ENCODE peak calls at places on chromosomes 2 and 18, in five cellular contexts. U, Q, A, G and H are unnamed samples.

GRCh38 chr2:241074901-241075540 is 27.1 kb downstream of the MTERF4 start:
- DNase-seq in Q (no peak), A (no peak), G (no peak), U (no peak), H (no peak)

GRCh38 chr2:45759310-45759851 is 107.9 kb downstream of the PRKCE start:
- DNase-seq in A (peak), U (no peak), Q (no peak), G (no peak), H (no peak)

GRCh38 chr2:69216535-69217332 is 170.3 kb downstream of the GFPT1 start:
- DNase-seq in A (peak), Q (no peak), G (no peak), U (no peak), H (no peak)

GRCh38 chr2:96267159-96267971 is 1.3 kb downstream of the CIAO1 start:
- DNase-seq in U (peak), Q (peak), A (peak), G (peak), H (peak)

GRCh38 chr2:222919841-222920609 is 59.2 kb downstream of the ACSL3 start:
- DNase-seq in A (peak), G (peak), Q (no peak), U (no peak), H (no peak)

GRCh38 chr2:17101596-17101995 is 416.6 kb downstream of the RAD51AP2 start:
- DNase-seq in A (no peak), Q (no peak), U (no peak), G (no peak), H (no peak)

GRCh38 chr2:160315337-160315736 is 115.3 kb upstream of the ITGB6 start:
- DNase-seq in G (no peak), Q (no peak), A (no peak), U (no peak), H (no peak)

GRCh38 chr2:219056896-219057708 is 3.6 kb downstream of the IHH start:
- DNase-seq in A (no peak), G (no peak), Q (no peak), U (no peak), H (no peak)

GRCh38 chr2:206260427-206261012 is 13.9 kb upstream of the ZDBF2 start:
- DNase-seq in G (peak), U (peak), A (peak), Q (no peak), H (no peak)

GRCh38 chr2:173963323-173963816 is 1.8 kb downstream of the SP3 start:
- DNase-seq in G (peak), U (peak), A (peak), Q (peak), H (peak)

GRCh38 chr2:21254170-21254965 is 130.6 kb downstream of the TDRD15 start:
- DNase-seq in G (no peak), A (no peak), U (no peak), Q (no peak), H (no peak)

GRCh38 chr2:199704358-199705238 is 146.4 kb downstream of the FTCDNL1 start:
- DNase-seq in G (peak), A (peak), U (peak), Q (peak), H (no peak)

GRCh38 chr2:95348609-95349567 is 51.7 kb downstream of the KCNIP3 start:
- DNase-seq in G (no peak), U (no peak), A (peak), Q (no peak), H (no peak)

GRCh38 chr2:11397513-11397912 is 53.1 kb upstream of the ROCK2 start:
- DNase-seq in G (no peak), U (no peak), Q (no peak), A (no peak), H (no peak)

GRCh38 chr18:10006261-10006903 is 92.6 kb downstream of the VAPA start:
- DNase-seq in G (peak), A (peak), Q (no peak), U (peak), H (no peak)

GRCh38 chr2:213279961-213280360 is 4.3 kb upstream of the SPAG16 start:
- DNase-seq in G (no peak), Q (no peak), U (no peak), A (no peak), H (no peak)

GRCh38 chr2:136874258-136874657 is 108.9 kb downstream of the THSD7B start:
- DNase-seq in U (peak), G (peak), A (no peak), Q (peak), H (no peak)

GRCh38 chr2:146659976-146660375 is 1184.9 kb upstream of the ACVR2A start:
- DNase-seq in U (no peak), Q (no peak), G (no peak), A (no peak), H (no peak)

GRCh38 chr18:35524236-35524635 is 26.5 kb upstream of the INO80C start:
- DNase-seq in A (no peak), Q (no peak), U (no peak), G (no peak), H (no peak)

GRCh38 chr18:35528749-35529274 is 31.1 kb upstream of the INO80C start:
- DNase-seq in Q (no peak), A (no peak), G (no peak), U (no peak), H (no peak)

GRCh38 chr18:35526476-35527120 is 28.8 kb upstream of the INO80C start:
- DNase-seq in G (peak), A (peak), U (peak), Q (no peak), H (no peak)

GRCh38 chr18:35522130-35522959 is 24.6 kb upstream of the INO80C start:
- DNase-seq in A (no peak), U (no peak), G (no peak), Q (no peak), H (no peak)

DNA sequence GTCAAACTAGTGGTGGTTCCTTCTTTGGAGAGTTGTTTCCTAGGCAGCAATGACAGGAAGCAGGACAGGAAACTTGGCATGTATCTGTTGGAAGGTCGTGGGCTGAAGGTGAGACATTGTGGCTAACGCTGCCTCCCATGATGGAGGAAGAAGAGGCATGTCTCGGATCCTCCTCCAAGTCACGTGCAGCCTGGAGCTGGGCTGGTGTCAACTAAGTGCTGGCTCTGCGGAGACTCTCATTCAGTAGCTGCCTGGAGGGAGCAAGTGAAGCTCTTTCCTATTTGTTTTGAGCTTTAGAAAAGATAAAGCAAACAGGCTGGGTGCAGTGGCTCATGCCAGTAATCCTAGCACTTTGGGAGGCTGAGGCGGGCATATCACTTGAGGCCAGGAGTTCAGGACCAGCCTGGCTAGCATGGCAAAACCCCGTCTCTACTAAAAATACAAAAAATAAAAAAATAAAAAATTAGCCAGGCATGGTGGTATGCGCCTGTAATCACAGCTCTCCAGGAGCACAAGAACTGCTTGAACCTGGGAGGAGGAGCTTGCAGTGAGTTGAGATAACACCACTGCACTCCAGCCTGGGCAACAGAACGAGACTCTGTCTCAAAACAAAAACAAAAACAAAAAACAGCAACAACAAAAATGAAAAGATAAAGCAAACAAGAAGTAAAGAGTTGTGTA is 28.2 kb upstream of the INO80C start:
- DNase-seq in Q (no peak), U (no peak), G (peak), A (no peak), H (peak)
- H3K4me3 ChIP-seq in Q (no peak), U (no peak), G (no peak), A (no peak), H (no peak)

DNA sequence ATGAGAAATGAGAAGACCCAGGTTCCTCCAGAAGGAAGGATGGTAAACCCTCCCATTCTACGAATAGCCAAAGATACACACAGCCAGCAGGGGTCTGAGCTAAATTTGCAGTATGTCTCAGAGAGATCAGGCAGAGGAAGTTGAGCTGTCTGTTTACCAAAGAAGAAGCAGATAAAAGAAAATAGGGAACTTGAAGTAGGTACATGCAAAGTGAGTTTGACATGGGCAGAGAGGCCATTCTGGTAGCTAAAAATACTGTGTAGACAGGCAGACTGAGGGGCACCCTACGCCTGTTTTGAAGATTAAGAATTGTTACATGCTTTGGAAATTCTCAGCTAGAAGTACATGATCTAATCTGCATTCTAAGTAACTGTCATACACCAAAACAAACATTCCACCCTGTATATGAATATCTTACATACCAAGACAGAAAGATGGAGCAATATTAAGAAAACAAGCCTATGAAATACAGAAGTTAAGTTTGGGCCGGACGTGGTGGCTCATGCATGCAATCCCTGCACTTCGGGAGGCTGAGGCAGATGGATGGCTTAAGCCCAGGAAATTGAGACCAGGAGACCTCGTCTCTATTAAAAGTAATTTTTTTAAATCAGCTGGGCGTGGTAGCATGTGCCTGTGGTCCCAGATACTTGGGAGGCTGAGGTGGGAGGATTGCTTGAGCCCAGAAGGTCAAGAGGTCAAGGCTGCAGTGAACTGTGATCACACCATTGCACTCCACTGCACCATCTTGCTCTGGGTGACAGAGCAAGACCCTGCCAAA is 157.9 kb downstream of the ANKRD44 start:
- DNase-seq in G (peak), A (peak), U (no peak), Q (peak), H (no peak)
- H3K4me3 ChIP-seq in G (peak), A (no peak), U (no peak), Q (no peak), H (no peak)

GRCh38 chr18:58962331-58962730 is 97.7 kb downstream of the ZNF532 start:
- DNase-seq in A (no peak), U (no peak), G (no peak), Q (no peak), H (no peak)

GRCh38 chr18:58965930-58966662 is 101.4 kb downstream of the ZNF532 start:
- DNase-seq in Q (no peak), A (no peak), G (no peak), U (peak), H (no peak)

GRCh38 chr18:58967643-58968291 is 103.1 kb downstream of the ZNF532 start:
- DNase-seq in U (no peak), G (no peak), A (peak), Q (no peak), H (no peak)

GRCh38 chr18:58965291-58965929 is 100.7 kb downstream of the ZNF532 start:
- DNase-seq in A (no peak), U (no peak), G (no peak), Q (no peak), H (no peak)

GRCh38 chr18:58966704-58967103 is 102.0 kb downstream of the ZNF532 start:
- DNase-seq in A (no peak), G (no peak), U (no peak), Q (no peak), H (no peak)
- H3K4me3 ChIP-seq in A (no peak), G (no peak), U (no peak), Q (no peak), H (no peak)

GRCh38 chr18:58292675-58293074 is 248.6 kb downstream of the NEDD4L start:
- DNase-seq in G (no peak), A (no peak), U (no peak), Q (no peak), H (no peak)
- H3K4me3 ChIP-seq in G (no peak), A (no peak), U (no peak), Q (no peak), H (no peak)

GRCh38 chr2:215930505-215931233 is 82.7 kb downstream of the MREG start:
- DNase-seq in Q (no peak), U (no peak), A (peak), G (no peak), H (no peak)
- H3K4me3 ChIP-seq in Q (no peak), U (no peak), A (no peak), G (no peak), H (no peak)

GRCh38 chr18:3218817-3219216 is 951 bp downstream of the MYOM1 start:
- DNase-seq in G (no peak), A (no peak), U (no peak), Q (no peak), H (no peak)
- H3K4me3 ChIP-seq in G (no peak), A (no peak), U (no peak), Q (no peak), H (no peak)

GRCh38 chr2:182522428-182522896 is 95.6 kb upstream of the PDE1A start:
- DNase-seq in Q (no peak), U (peak), G (no peak), A (no peak), H (no peak)
- H3K4me3 ChIP-seq in Q (no peak), U (peak), G (no peak), A (no peak), H (no peak)

GRCh38 chr2:60215295-60215990 is 338.0 kb downstream of the BCL11A start:
- DNase-seq in G (no peak), A (no peak), Q (no peak), U (peak), H (no peak)
- H3K4me3 ChIP-seq in G (no peak), A (no peak), Q (no peak), U (no peak), H (no peak)

DNA sequence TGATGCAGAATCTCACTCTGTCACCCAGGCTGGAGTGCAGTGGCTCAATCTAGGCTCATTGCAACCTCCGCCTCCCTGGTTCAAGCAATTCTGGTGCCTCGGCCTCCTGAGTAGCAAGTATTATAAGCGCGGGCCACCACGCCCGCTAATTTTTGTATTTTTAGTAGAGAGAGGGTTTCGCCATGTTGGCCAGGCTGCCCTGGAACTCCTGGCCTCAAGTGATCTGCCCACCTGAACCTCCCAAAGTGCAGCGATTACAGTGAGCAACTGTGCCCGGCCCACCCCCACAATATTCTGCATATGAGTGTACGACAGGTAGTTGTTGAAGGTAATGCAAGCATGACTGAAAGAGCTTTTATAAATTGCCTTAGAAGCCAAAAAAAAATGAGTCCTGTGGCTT is 1.2 kb downstream of the WDR75 start:
- DNase-seq in G (no peak), U (no peak), A (no peak), Q (no peak), H (no peak)
- H3K4me3 ChIP-seq in G (peak), U (peak), A (peak), Q (peak), H (no peak)